ENCODE peak calls at places on chromosomes 13 and 19, in seven cellular contexts. Q is cardiac muscle cell, L is breast epithelium, U is stomach, F is psoas muscle, A is lung, C is GM23248. P is an unnamed sample. For H3K4me1 and H3K9me3, the result is how much of the 10 kb centered on the place peaks cover.

GRCh38 chr13:60162096-60162495 is 1.6 kb downstream of the DIAPH3 start:
- DNase-seq in U (no peak), L (no peak), Q (no peak), C (peak), F (no peak), A (no peak), P (no peak)

GRCh38 chr13:50691682-50692263 is 151.7 kb downstream of the DLEU7 start:
- DNase-seq in F (no peak), L (no peak), C (peak), Q (peak), U (no peak), A (no peak), P (no peak)

GRCh38 chr19:952049-952679 is 26.3 kb downstream of the ARID3A start:
- DNase-seq in A (no peak), L (no peak), C (no peak), U (no peak), Q (peak), F (no peak), P (no peak)

GRCh38 chr19:51712461-51713081 is 11.2 kb downstream of the HAS1 start:
- DNase-seq in A (no peak), F (no peak), L (no peak), Q (no peak), C (peak), U (no peak), P (no peak)

GRCh38 chr13:111508902-111509509 is 188.6 kb downstream of the TEX29 start:
- DNase-seq in A (no peak), L (no peak), C (no peak), F (no peak), Q (no peak), U (peak), P (no peak)

GRCh38 chr13:109088528-109088927 is 459.1 kb downstream of the MYO16 start:
- DNase-seq in F (no peak), U (no peak), A (no peak), Q (no peak), C (no peak), L (no peak), P (no peak)

GRCh38 chr19:29303035-29303706 is 90.2 kb upstream of the UQCRFS1 start:
- DNase-seq in A (no peak), F (no peak), U (no peak), C (no peak), Q (no peak), L (no peak), P (no peak)

GRCh38 chr13:26965976-26966375 is 205.4 kb upstream of the GPR12 start:
- DNase-seq in C (peak), Q (no peak), A (no peak), U (peak), F (peak), L (no peak), P (no peak)

GRCh38 chr13:26186141-26186870 is 35.8 kb downstream of the RNF6 start:
- DNase-seq in Q (peak), U (peak), F (peak), L (peak), A (peak), C (peak), P (peak)

GRCh38 chr19:12938536-12939291 is at the start of gene CALR:
- DNase-seq in L (no peak), U (no peak), A (no peak), F (peak), Q (no peak), C (peak), P (no peak)

GRCh38 chr19:51364200-51365106 is 1.7 kb downstream of the ETFB start:
- DNase-seq in A (no peak), U (no peak), L (no peak), Q (no peak), F (peak), C (peak), P (no peak)

GRCh38 chr19:49335071-49335783 is at the start of gene CD37:
- DNase-seq in U (peak), F (no peak), L (peak), A (no peak), Q (no peak), C (no peak), P (no peak)

GRCh38 chr19:51514866-51515481 is 13.4 kb upstream of the SIGLEC12 start:
- DNase-seq in Q (peak), F (no peak), U (no peak), A (no peak), L (no peak), C (peak), P (no peak)

GRCh38 chr13:71316964-71317363 is 550.0 kb downstream of the DACH1 start:
- DNase-seq in F (no peak), C (no peak), U (no peak), L (no peak), A (no peak), Q (no peak), P (no peak)

GRCh38 chr13:106238690-106239089 is 296.8 kb downstream of the EFNB2 start:
- DNase-seq in C (no peak), F (no peak), Q (no peak), A (no peak), L (no peak), U (no peak), P (no peak)

GRCh38 chr13:96052655-96053002 is 572 bp downstream of the UGGT2 start:
- DNase-seq in U (no peak), A (no peak), F (no peak), L (no peak), Q (peak), C (peak), P (no peak)

GRCh38 chr13:51793570-51794273 is 10.2 kb downstream of the DHRS12 start:
- DNase-seq in Q (no peak), A (no peak), C (peak), L (no peak), U (no peak), F (no peak), P (no peak)

GRCh38 chr19:41620171-41620570 is 6.7 kb downstream of the CEACAM4 start:
- DNase-seq in U (no peak), A (no peak), F (no peak), L (no peak), Q (no peak), C (no peak), P (no peak)

GRCh38 chr13:53206455-53206854 is 177.8 kb downstream of the OLFM4 start:
- DNase-seq in F (no peak), L (no peak), A (no peak), Q (peak), U (no peak), C (peak), P (no peak)

GRCh38 chr13:54301085-54301484 is 1272.5 kb downstream of the OLFM4 start:
- DNase-seq in C (no peak), A (no peak), F (no peak), Q (no peak), U (no peak), L (no peak), P (no peak)

GRCh38 chr19:45290381-45290931 is 32.2 kb downstream of the CKM start:
- DNase-seq in A (no peak), C (no peak), Q (no peak), L (no peak), F (no peak), U (no peak), P (no peak)

GRCh38 chr19:45276284-45276687 is 25.2 kb downstream of the MARK4 start:
- DNase-seq in L (no peak), C (peak), F (no peak), Q (peak), U (no peak), A (no peak), P (no peak)

GRCh38 chr19:18744019-18744418 is 47.1 kb downstream of the COMP start:
- DNase-seq in Q (no peak), U (no peak), L (no peak), F (no peak), C (no peak), A (no peak), P (no peak)

GRCh38 chr13:111531505-111531904 is 211.1 kb downstream of the TEX29 start:
- DNase-seq in A (no peak), U (no peak), Q (peak), L (no peak), F (no peak), C (peak), P (no peak)

GRCh38 chr13:91922969-91923592 is 524.7 kb downstream of the GPC5 start:
- DNase-seq in Q (peak), F (no peak), U (no peak), A (no peak), C (no peak), L (no peak), P (no peak)

GRCh38 chr19:1150333-1151036 is 23.6 kb downstream of the SBNO2 start:
- DNase-seq in C (no peak), U (no peak), L (no peak), A (no peak), Q (no peak), F (peak), P (no peak)

GRCh38 chr13:40255551-40255950 is 410.9 kb downstream of the FOXO1 start:
- DNase-seq in Q (no peak), F (no peak), L (no peak), C (no peak), U (no peak), A (no peak), P (no peak)

GRCh38 chr13:27367570-27367969 is 56.8 kb upstream of the GTF3A start:
- DNase-seq in A (no peak), L (no peak), U (no peak), Q (no peak), C (no peak), F (no peak), P (no peak)

GRCh38 chr19:48196933-48197665 is 26.6 kb downstream of the ZSWIM9 start:
- DNase-seq in U (no peak), L (no peak), C (no peak), A (no peak), F (no peak), Q (peak), P (no peak)

GRCh38 chr19:48734625-48735024 is 5.8 kb downstream of the RASIP1 start:
- DNase-seq in Q (no peak), U (no peak), A (no peak), F (no peak), L (no peak), C (no peak), P (no peak)

GRCh38 chr13:74070065-74070464 is 64.1 kb downstream of the KLF12 start:
- DNase-seq in L (no peak), Q (no peak), A (no peak), F (no peak), U (no peak), C (no peak), P (no peak)

GRCh38 chr13:91232716-91233115 is 114.8 kb upstream of the MIR17HG start:
- DNase-seq in C (no peak), Q (no peak), L (no peak), A (no peak), U (no peak), F (no peak), P (no peak)

DNA sequence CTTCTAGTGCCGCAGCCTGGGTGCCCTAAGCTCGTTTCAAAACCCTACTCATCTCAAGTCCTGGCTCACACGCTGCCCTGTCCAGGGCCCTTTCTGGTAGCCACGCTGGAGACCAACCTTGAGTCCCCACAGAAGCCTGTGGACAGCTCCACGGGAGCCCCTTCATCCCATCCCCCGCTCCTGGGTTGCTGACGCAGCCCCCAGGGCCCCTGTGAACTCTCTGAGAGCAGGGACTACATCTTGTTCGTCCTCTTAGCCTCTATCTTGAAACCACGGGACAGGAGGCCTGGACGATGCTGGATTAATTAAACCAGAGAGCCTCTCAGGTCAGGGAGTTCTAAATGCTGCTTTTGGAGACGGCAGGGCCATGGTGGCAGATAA is 7.4 kb downstream of the MLLT1 start:
- DNase-seq in A (no peak), Q (peak), U (no peak), C (no peak), L (no peak), F (no peak), P (no peak)
- H3K4me1 ChIP-seq in A (under half), Q (half or more), U (half or more), C (half or more), L (under half), F (half or more), P (half or more)

GRCh38 chr19:56053596-56053995 is 67.0 kb downstream of the NLRP5 start:
- DNase-seq in C (no peak), A (no peak), U (no peak), L (no peak), Q (no peak), F (no peak), P (no peak)
- H3K9me3 ChIP-seq in C (under half), A (under half), U (under half), L (under half), Q (under half), F (under half), P (under half)

GRCh38 chr19:3945838-3946237 is 13.0 kb downstream of the NMRK2 start:
- DNase-seq in F (no peak), Q (no peak), U (no peak), L (no peak), A (no peak), C (peak), P (no peak)

GRCh38 chr19:3954107-3954506 is 16.8 kb downstream of the DAPK3 start:
- DNase-seq in Q (no peak), C (no peak), U (no peak), F (no peak), A (no peak), L (no peak), P (no peak)

GRCh38 chr19:3950871-3951861 is 18.3 kb downstream of the NMRK2 start:
- DNase-seq in Q (peak), L (no peak), A (no peak), C (no peak), U (no peak), F (peak), P (peak)

GRCh38 chr19:3949997-3950859 is 17.4 kb downstream of the NMRK2 start:
- DNase-seq in A (no peak), L (no peak), C (no peak), U (no peak), Q (no peak), F (no peak), P (no peak)

DNA sequence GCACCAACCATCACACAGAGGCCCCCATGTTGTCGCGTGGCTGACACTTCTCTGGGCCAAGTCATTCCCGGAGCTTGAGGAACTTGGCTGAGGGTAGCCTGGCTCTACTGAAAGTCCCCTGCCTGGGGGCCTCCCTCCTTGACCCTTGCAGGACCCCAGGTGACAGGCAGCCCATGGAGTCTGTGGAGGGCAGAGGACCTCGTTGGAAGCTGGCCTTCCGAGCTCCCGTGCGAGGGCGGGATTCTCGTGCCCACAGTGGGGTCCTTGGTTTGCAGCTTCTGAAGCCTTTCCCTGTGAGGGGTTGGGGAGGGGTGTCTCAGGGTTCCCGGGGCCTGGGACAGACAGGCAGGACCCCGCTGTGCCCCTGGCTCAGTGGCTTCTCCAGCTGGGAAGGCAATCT is 16.4 kb downstream of the NMRK2 start:
- DNase-seq in F (no peak), A (no peak), Q (no peak), C (no peak), U (no peak), L (no peak), P (no peak)
- H3K4me1 ChIP-seq in F (under half), A (under half), Q (under half), C (under half), U (under half), L (under half), P (under half)

GRCh38 chr19:27719034-27719433 is 1493.9 kb downstream of the UQCRFS1 start:
- DNase-seq in C (no peak), F (no peak), L (no peak), U (no peak), Q (no peak), A (no peak), P (no peak)

GRCh38 chr19:27718262-27718661 is 1494.7 kb downstream of the UQCRFS1 start:
- DNase-seq in F (no peak), Q (no peak), U (no peak), C (no peak), L (no peak), A (no peak), P (no peak)

GRCh38 chr19:27716922-27717321 is 1496.0 kb downstream of the UQCRFS1 start:
- DNase-seq in A (no peak), Q (no peak), C (no peak), F (no peak), L (no peak), U (no peak), P (no peak)

GRCh38 chr19:27720155-27720554 is 1492.8 kb downstream of the UQCRFS1 start:
- DNase-seq in Q (no peak), U (no peak), C (no peak), L (no peak), A (no peak), F (no peak), P (no peak)

GRCh38 chr19:27717825-27718224 is 1495.1 kb downstream of the UQCRFS1 start:
- DNase-seq in C (no peak), F (no peak), A (no peak), Q (no peak), L (no peak), U (no peak), P (no peak)
- H3K9me3 ChIP-seq in C (under half), F (under half), A (under half), Q (under half), L (under half), U (half or more), P (under half)

GRCh38 chr19:8639821-8640401 is 9.5 kb downstream of the NFILZ start:
- DNase-seq in A (no peak), U (no peak), C (no peak), Q (no peak), L (no peak), F (no peak), P (no peak)

GRCh38 chr19:8641221-8641907 is 10.9 kb downstream of the NFILZ start:
- DNase-seq in A (no peak), Q (no peak), U (no peak), L (no peak), F (no peak), C (no peak), P (no peak)

GRCh38 chr19:8640402-8641004 is 10.1 kb downstream of the NFILZ start:
- DNase-seq in F (peak), C (peak), L (no peak), A (peak), U (peak), Q (no peak), P (peak)

GRCh38 chr19:8641908-8642547 is 11.6 kb downstream of the NFILZ start:
- DNase-seq in U (no peak), F (no peak), L (no peak), Q (peak), A (no peak), C (peak), P (no peak)

GRCh38 chr19:8643860-8644653 is 13.6 kb downstream of the NFILZ start:
- DNase-seq in A (no peak), C (no peak), F (no peak), Q (no peak), L (no peak), U (no peak), P (no peak)
- H3K4me1 ChIP-seq in A (under half), C (under half), F (under half), Q (under half), L (under half), U (under half), P (under half)

DNA sequence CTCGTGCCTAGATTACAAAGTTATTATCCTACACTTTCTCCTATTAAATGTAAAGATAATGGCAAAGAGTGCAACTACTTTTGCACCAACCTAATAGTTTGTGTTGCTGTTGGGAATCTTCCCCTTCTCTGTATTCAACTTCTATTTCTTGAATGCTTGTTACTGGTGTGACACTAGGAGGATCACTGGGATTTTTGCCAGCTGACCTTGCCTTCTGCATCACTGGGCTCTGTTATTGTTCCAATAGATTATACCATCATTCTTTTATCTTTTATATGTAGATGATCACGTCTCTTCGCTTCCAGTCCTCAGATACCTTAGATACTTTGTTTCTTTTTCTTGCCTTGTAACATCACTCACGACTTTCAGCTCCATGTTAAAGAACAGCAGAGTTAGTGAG is 3.5 kb upstream of the OR10H4 start:
- DNase-seq in Q (no peak), C (no peak), A (no peak), F (no peak), U (no peak), L (no peak), P (no peak)
- H3K9me3 ChIP-seq in Q (under half), C (under half), A (under half), F (under half), U (under half), L (under half), P (under half)